ENCODE peak calls at places on chromosome 10, in eight cellular contexts. H is head of caudate nucleus; Z is T-helper 1 cell; T is NCI-H1417; D is fibroblast of mammary gland; O is activated naive CD8-positive, alpha-beta T cell treated with anti-CD3 and anti-CD28 coated beads, Interleukin-2, amount 10 ng/mL, durations not matched to agents 7 days and 5 days; F is endothelial cell; W is left cardiac atrium. P is an unnamed sample.

GRCh38 chr10:42988517-42989395 is 88.1 kb upstream of the RET start:
- DNase-seq in T (no peak), F (peak; percentile 2), H (peak; percentile 69), Z (no peak), W (no peak), O (peak; percentile 37), D (no peak), P (no peak)

GRCh38 chr10:88082391-88082790 is 219.0 kb downstream of the PTEN start:
- DNase-seq in H (no peak), T (no peak), W (no peak), O (no peak), F (no peak), Z (no peak), D (no peak), P (no peak)

GRCh38 chr10:75108684-75109458 is 2.6 kb upstream of the SAMD8 start:
- DNase-seq in H (no peak), F (peak; percentile 77), O (no peak), D (no peak), Z (no peak), T (no peak), W (no peak), P (peak; percentile 100)

GRCh38 chr10:12922117-12922900 is 79.2 kb downstream of the CCDC3 start:
- DNase-seq in F (no peak), O (no peak), T (no peak), W (no peak), Z (no peak), H (no peak), D (no peak), P (no peak)

GRCh38 chr10:11242443-11243386 is 225.0 kb downstream of the CELF2 start:
- DNase-seq in H (no peak), F (no peak), O (no peak), Z (no peak), T (peak; percentile 37), D (peak; percentile 26), W (peak; percentile 75), P (peak; percentile 97)

GRCh38 chr10:22643116-22643515 is 71.3 kb downstream of the PIP4K2A start:
- DNase-seq in F (no peak), Z (no peak), W (no peak), O (no peak), D (no peak), T (no peak), H (no peak), P (no peak)

GRCh38 chr10:125261491-125262186 is 101.3 kb upstream of the CTBP2 start:
- DNase-seq in F (no peak), H (no peak), T (no peak), O (no peak), Z (no peak), W (no peak), D (no peak), P (no peak)

GRCh38 chr10:24427678-24428409 is 218.9 kb downstream of the KIAA1217 start:
- DNase-seq in D (no peak), H (no peak), T (no peak), F (no peak), O (no peak), W (no peak), Z (no peak), P (no peak)

GRCh38 chr10:86301431-86301830 is 65.2 kb downstream of the GRID1 start:
- DNase-seq in T (no peak), Z (no peak), W (no peak), O (no peak), H (no peak), D (no peak), F (no peak), P (no peak)

GRCh38 chr10:49071221-49071761 is 44.0 kb downstream of the VSTM4 start:
- DNase-seq in W (no peak), F (no peak), D (no peak), Z (no peak), H (no peak), T (no peak), O (no peak), P (no peak)

GRCh38 chr10:88004451-88004850 is 141.0 kb downstream of the PTEN start:
- DNase-seq in H (no peak), W (no peak), D (peak; percentile 30), T (no peak), O (no peak), Z (no peak), F (no peak), P (peak; percentile 28)

GRCh38 chr10:77710759-77711682 is 73.4 kb upstream of the KCNMA1 start:
- DNase-seq in D (peak; percentile 51), T (peak; percentile 27), W (peak; percentile 76), F (peak; percentile 95), H (peak; percentile 74), Z (peak; percentile 39), O (peak; percentile 90), P (peak; percentile 65)

GRCh38 chr10:29130190-29130673 is 158.6 kb upstream of the LYZL1 start:
- DNase-seq in Z (no peak), O (no peak), F (no peak), W (no peak), T (peak; percentile 4), H (no peak), D (peak; percentile 30), P (no peak)

GRCh38 chr10:36542493-36542892 is 582.9 kb upstream of the ANKRD30A start:
- DNase-seq in H (no peak), F (no peak), O (no peak), Z (no peak), D (peak; percentile 83), T (no peak), W (no peak), P (no peak)

GRCh38 chr10:7231420-7232414 is 179.1 kb downstream of the SFMBT2 start:
- DNase-seq in W (no peak), O (no peak), D (no peak), Z (no peak), F (no peak), T (no peak), H (no peak), P (no peak)

GRCh38 chr10:132909491-132910071 is 32.8 kb downstream of the CFAP46 start:
- DNase-seq in W (peak; percentile 17), T (no peak), Z (no peak), F (no peak), H (no peak), O (peak; percentile 24), D (no peak), P (no peak)

GRCh38 chr10:116084166-116084565 is 188.8 kb downstream of the GFRA1 start:
- DNase-seq in D (no peak), T (no peak), O (no peak), F (no peak), W (no peak), H (no peak), Z (no peak), P (peak; percentile 12)

GRCh38 chr10:49115796-49116508 is 630 bp upstream of the VSTM4 start:
- DNase-seq in W (no peak), F (no peak), O (no peak), Z (no peak), D (no peak), T (no peak), H (no peak), P (no peak)

GRCh38 chr10:36629476-36629875 is 495.9 kb upstream of the ANKRD30A start:
- DNase-seq in F (no peak), D (no peak), O (no peak), H (no peak), W (no peak), Z (no peak), T (no peak), P (no peak)

GRCh38 chr10:130636303-130636702 is 500.1 kb downstream of the GLRX3 start:
- DNase-seq in Z (no peak), D (no peak), W (no peak), H (no peak), O (no peak), F (no peak), T (no peak), P (no peak)

GRCh38 chr10:62885656-62886461 is 69.7 kb upstream of the EGR2 start:
- DNase-seq in T (no peak), H (no peak), D (peak; percentile 80), F (no peak), W (no peak), Z (no peak), O (no peak), P (peak; percentile 21)